ENCODE peak calls at places on chromosomes 11 and 22, in five cellular contexts. F, S, Y, C and B are unnamed samples.

GRCh38 chr11:134412508-134413333 is 679 bp upstream of the B3GAT1 start:
- DNase-seq in F (no peak), S (no peak), Y (no peak), C (no peak), B (no peak)

GRCh38 chr11:12280838-12281565 is 96.4 kb upstream of the PARVA start:
- DNase-seq in F (no peak), S (no peak), Y (no peak), C (peak), B (no peak)

GRCh38 chr11:86274503-86274902 is 27.5 kb upstream of the HIKESHI start:
- DNase-seq in F (no peak), S (no peak), Y (no peak), C (no peak), B (no peak)

GRCh38 chr11:116578971-116579687 is 193.7 kb downstream of the BUD13 start:
- DNase-seq in F (no peak), S (no peak), Y (no peak), C (no peak), B (no peak)

GRCh38 chr11:13685461-13686108 is 17.1 kb downstream of the FAR1 start:
- DNase-seq in F (no peak), S (no peak), Y (peak), C (peak), B (no peak)

GRCh38 chr11:130315354-130315970 is 745 bp upstream of the ZBTB44 start:
- DNase-seq in F (peak), S (no peak), Y (no peak), C (no peak), B (no peak)

GRCh38 chr11:106152013-106152412 is 74.6 kb downstream of the AASDHPPT start:
- DNase-seq in F (no peak), S (no peak), Y (peak), C (peak), B (peak)

GRCh38 chr22:46057762-46058420 is 80.9 kb upstream of the WNT7B start:
- DNase-seq in F (no peak), S (no peak), Y (peak), C (no peak), B (no peak)

GRCh38 chr11:213111-213510 is 5.6 kb downstream of the RIC8A start:
- DNase-seq in F (no peak), S (no peak), Y (no peak), C (no peak), B (no peak)

GRCh38 chr11:65468874-65469333 is 29.9 kb upstream of the MALAT1 start:
- DNase-seq in F (no peak), S (peak), Y (no peak), C (no peak), B (no peak)

GRCh38 chr22:24370426-24370825 is 57.0 kb upstream of the ADORA2A start:
- DNase-seq in F (no peak), S (no peak), Y (no peak), C (no peak), B (no peak)

GRCh38 chr11:75025561-75025960 is 36.8 kb downstream of the NEU3 start:
- DNase-seq in F (no peak), S (no peak), Y (no peak), C (no peak), B (no peak)

GRCh38 chr22:26035523-26035922 is 133.7 kb upstream of the SEZ6L start:
- DNase-seq in F (no peak), S (no peak), Y (no peak), C (no peak), B (no peak)

GRCh38 chr11:20005747-20006146 is 154.5 kb downstream of the DBX1 start:
- DNase-seq in F (no peak), S (no peak), Y (no peak), C (no peak), B (no peak)

GRCh38 chr22:46373838-46374662 is 38.5 kb downstream of the TRMU start:
- DNase-seq in F (no peak), S (no peak), Y (peak), C (no peak), B (peak)

GRCh38 chr11:77174559-77174958 is 46.5 kb downstream of the MYO7A start:
- DNase-seq in F (no peak), S (no peak), Y (no peak), C (no peak), B (no peak)

GRCh38 chr11:129418039-129418438 is 42.4 kb downstream of the BARX2 start:
- DNase-seq in F (no peak), S (no peak), Y (no peak), C (no peak), B (no peak)

GRCh38 chr22:29702025-29702930 is 17.5 kb upstream of the CABP7 start:
- DNase-seq in F (no peak), S (no peak), Y (no peak), C (peak), B (no peak)

GRCh38 chr22:21593406-21594232 is 26.1 kb downstream of the UBE2L3 start:
- DNase-seq in F (no peak), S (no peak), Y (no peak), C (no peak), B (no peak)

GRCh38 chr11:99584822-99585221 is 564.1 kb downstream of the CNTN5 start:
- DNase-seq in F (no peak), S (no peak), Y (no peak), C (no peak), B (no peak)

GRCh38 chr22:44439356-44440223 is 58.4 kb downstream of the RTL6 start:
- DNase-seq in F (no peak), S (no peak), Y (no peak), C (no peak), B (no peak)

GRCh38 chr22:26977741-26978140 is 320.4 kb downstream of the MIAT start:
- DNase-seq in F (no peak), S (no peak), Y (no peak), C (no peak), B (no peak)

GRCh38 chr11:95459268-95460040 is 228.5 kb upstream of the SESN3 start:
- DNase-seq in F (no peak), S (no peak), Y (no peak), C (no peak), B (peak)

GRCh38 chr22:36027960-36028645 is 521 bp downstream of the RBFOX2 start:
- DNase-seq in F (no peak), S (no peak), Y (peak), C (no peak), B (no peak)

GRCh38 chr22:35021166-35021565 is 44.8 kb upstream of the ISX start:
- DNase-seq in F (no peak), S (no peak), Y (no peak), C (no peak), B (no peak)

GRCh38 chr11:8056810-8057463 is 24.1 kb upstream of the TUB start:
- DNase-seq in F (no peak), S (no peak), Y (no peak), C (peak), B (no peak)

GRCh38 chr11:94243571-94244229 is 60.7 kb upstream of the IZUMO1R start:
- DNase-seq in F (no peak), S (no peak), Y (no peak), C (peak), B (no peak)

GRCh38 chr11:1564535-1565172 is 7.4 kb downstream of the DUSP8 start:
- DNase-seq in F (no peak), S (no peak), Y (peak), C (peak), B (peak)

GRCh38 chr11:33633251-33634003 is 67.2 kb downstream of the C11orf91 start:
- DNase-seq in F (no peak), S (peak), Y (peak), C (peak), B (peak)
- H3K4me3 ChIP-seq in F (no peak), S (peak), Y (no peak), C (no peak), B (no peak)

GRCh38 chr11:67355023-67355793 is 1.9 kb upstream of the POLD4 start:
- DNase-seq in F (no peak), S (no peak), Y (no peak), C (no peak), B (no peak)
- H3K4me3 ChIP-seq in F (no peak), S (peak), Y (no peak), C (no peak), B (no peak)

GRCh38 chr11:133082453-133082781 is 449.9 kb downstream of the OPCML start:
- DNase-seq in F (no peak), S (no peak), Y (no peak), C (no peak), B (no peak)

GRCh38 chr11:133081730-133082452 is 450.4 kb downstream of the OPCML start:
- DNase-seq in F (no peak), S (no peak), Y (no peak), C (no peak), B (no peak)

GRCh38 chr11:133086518-133086917 is 445.8 kb downstream of the OPCML start:
- DNase-seq in F (no peak), S (no peak), Y (no peak), C (no peak), B (no peak)

GRCh38 chr11:133081020-133081419 is 451.3 kb downstream of the OPCML start:
- DNase-seq in F (no peak), S (no peak), Y (no peak), C (no peak), B (no peak)

DNA sequence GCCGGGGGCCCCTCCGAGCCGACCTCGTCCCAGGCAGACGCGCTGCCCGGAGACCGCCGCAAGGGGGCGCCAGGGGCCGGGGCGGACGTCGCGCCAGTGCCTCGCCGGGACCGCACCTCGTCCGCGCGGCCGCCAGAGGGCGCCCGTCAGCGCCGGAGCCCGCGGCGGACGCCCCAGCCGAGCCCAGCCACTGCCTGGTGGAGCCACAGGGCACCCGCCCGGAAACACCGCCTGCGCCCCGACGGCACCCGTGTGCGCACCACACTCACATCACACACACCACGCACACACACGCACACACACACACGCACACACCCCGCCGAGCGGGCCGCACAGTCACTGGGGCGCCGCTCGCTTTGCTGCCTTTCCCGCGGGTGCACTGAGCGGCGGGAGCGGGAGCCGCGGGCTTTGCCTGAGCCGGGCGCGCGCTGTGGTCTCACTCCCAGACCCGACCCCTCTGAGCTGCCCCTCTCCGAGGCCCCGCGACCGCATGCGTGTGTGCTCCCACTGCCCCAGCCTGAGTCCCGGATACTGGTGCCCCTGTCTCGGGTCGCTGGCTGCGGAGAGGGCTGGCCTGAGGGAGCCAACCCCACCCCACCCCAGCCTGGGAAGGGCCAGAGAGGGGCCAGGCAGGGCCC is 449.3 kb downstream of the OPCML start:
- DNase-seq in F (peak), S (no peak), Y (peak), C (peak), B (no peak)
- H3K4me3 ChIP-seq in F (no peak), S (no peak), Y (peak), C (peak), B (peak)

DNA sequence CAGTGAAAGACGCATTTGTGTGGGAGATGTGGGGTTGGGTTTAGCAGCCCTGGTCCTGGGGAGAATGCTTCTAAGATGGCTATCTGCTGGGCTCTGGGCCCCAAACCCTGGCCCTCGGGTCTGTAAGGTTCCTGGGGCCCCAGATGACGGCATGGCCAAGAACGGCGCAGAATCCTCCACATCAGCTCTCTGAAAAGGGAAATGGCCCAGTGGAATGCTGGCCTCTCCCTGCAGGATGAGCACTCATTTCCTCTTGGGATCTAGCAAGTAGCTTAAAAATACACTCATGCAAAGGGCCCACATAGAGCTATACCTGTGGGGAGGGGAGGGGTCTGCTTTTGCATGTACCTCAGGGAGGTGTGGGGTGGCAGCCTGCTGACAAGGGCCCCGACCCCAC is 37.5 kb upstream of the LINC01488 start:
- DNase-seq in F (no peak), S (no peak), Y (peak), C (peak), B (no peak)
- H3K4me3 ChIP-seq in F (peak), S (peak), Y (no peak), C (peak), B (peak)